ENCODE peak calls at places on chromosomes 4 and X, in seven cellular contexts. W is caudate nucleus; E is SK-N-DZ; I is EL; Z is tibial artery; T is stimulated activated CD8-positive, alpha-beta memory T cell treated with anti-CD3 and anti-CD28 coated beads, Interleukin-4, amount 100 ng/mL, for 4 hours; C is NCI-H1105. R is an unnamed sample.

GRCh38 chrX:110684653-110685052 is 111.0 kb downstream of the CHRDL1 start:
- DNase-seq in Z (no peak), T (no peak), E (no peak), W (no peak), I (no peak), C (no peak), R (no peak)

GRCh38 chr4:159105761-159106243 is 2.9 kb downstream of the RAPGEF2 start:
- DNase-seq in T (no peak), W (no peak), E (no peak), I (peak; percentile 63), C (no peak), Z (peak; percentile 33), R (no peak)

GRCh38 chrX:150989420-150989819 is 6.3 kb downstream of the HMGB3 start:
- DNase-seq in E (no peak), C (no peak), Z (no peak), W (no peak), I (no peak), T (no peak), R (no peak)

GRCh38 chrX:110317079-110317819 is 636 bp downstream of the AMMECR1 start:
- DNase-seq in I (peak; percentile 28), C (no peak), T (peak; percentile 2), W (no peak), Z (peak; percentile 21), E (peak; percentile 4), R (no peak)

GRCh38 chrX:14359316-14359715 is 170.0 kb upstream of the GLRA2 start:
- DNase-seq in T (no peak), C (no peak), W (no peak), Z (no peak), E (no peak), I (no peak), R (no peak)

GRCh38 chr4:141376769-141377168 is 156.1 kb downstream of the ZNF330 start:
- DNase-seq in I (no peak), T (no peak), E (no peak), Z (no peak), C (no peak), W (no peak), R (no peak)

GRCh38 chr4:72375050-72375736 is 193.8 kb downstream of the ADAMTS3 start:
- DNase-seq in I (peak; percentile 97), C (no peak), E (no peak), Z (no peak), T (no peak), W (no peak), R (no peak)

GRCh38 chr4:4610672-4611071 is 68.8 kb upstream of the STX18 start:
- DNase-seq in T (no peak), W (no peak), C (no peak), E (no peak), I (no peak), Z (no peak), R (no peak)

GRCh38 chrX:47802589-47802988 is 34.1 kb upstream of the ZNF81 start:
- DNase-seq in W (no peak), C (peak; percentile 0), E (no peak), Z (no peak), T (no peak), I (peak; percentile 2), R (peak; percentile 12)

GRCh38 chr4:40524642-40525041 is 105.0 kb downstream of the RBM47 start:
- DNase-seq in E (no peak), C (no peak), I (no peak), W (no peak), Z (no peak), T (no peak), R (no peak)

GRCh38 chr4:186852078-186852420 is 128.4 kb upstream of the FAT1 start:
- DNase-seq in E (no peak), T (no peak), I (no peak), C (no peak), Z (no peak), W (no peak), R (no peak)

GRCh38 chrX:104618106-104618895 is 52.3 kb downstream of the IL1RAPL2 start:
- DNase-seq in T (no peak), I (no peak), C (no peak), W (no peak), E (no peak), Z (no peak), R (no peak)

GRCh38 chrX:102959471-102959870 is 22.4 kb downstream of the RAB40AL start:
- DNase-seq in Z (no peak), W (no peak), C (no peak), T (no peak), I (peak; percentile 95), E (no peak), R (no peak)

GRCh38 chrX:107025538-107025937 is 25.5 kb upstream of the MORC4 start:
- DNase-seq in C (no peak), I (peak; percentile 14), T (no peak), Z (no peak), W (no peak), E (peak; percentile 18), R (peak; percentile 37)

GRCh38 chr4:152352645-152353116 is 183.2 kb downstream of the FBXW7 start:
- DNase-seq in E (peak; percentile 96), C (peak; percentile 87), I (peak; percentile 93), Z (peak; percentile 63), W (peak; percentile 1), T (no peak), R (peak; percentile 88)

GRCh38 chr4:3863841-3864734 is 97.9 kb downstream of the ADRA2C start:
- DNase-seq in T (no peak), E (no peak), I (no peak), W (no peak), Z (no peak), C (no peak), R (no peak)

GRCh38 chrX:71222929-71223328 is at the start of gene GJB1:
- DNase-seq in I (no peak), W (peak; percentile 3), C (no peak), T (no peak), E (no peak), Z (no peak), R (no peak)

GRCh38 chr4:123462007-123462406 is 65.4 kb downstream of the SPRY1 start:
- DNase-seq in C (no peak), E (no peak), W (no peak), T (no peak), Z (no peak), I (no peak), R (no peak)

GRCh38 chr4:38560763-38561558 is 103.0 kb upstream of the KLF3 start:
- DNase-seq in T (no peak), C (no peak), I (no peak), E (no peak), Z (no peak), W (no peak), R (no peak)

GRCh38 chr4:189784651-189785050 is 156.0 kb upstream of the FRG1 start:
- DNase-seq in I (no peak), Z (no peak), C (no peak), T (no peak), W (no peak), E (no peak), R (no peak)

GRCh38 chrX:139831689-139832456 is 101.0 kb downstream of the ATP11C start:
- DNase-seq in E (no peak), T (no peak), C (no peak), Z (peak; percentile 18), W (no peak), I (peak; percentile 69), R (no peak)

GRCh38 chrX:21131346-21131745 is 242.9 kb upstream of the CNKSR2 start:
- DNase-seq in W (no peak), C (no peak), Z (no peak), T (no peak), E (no peak), I (no peak), R (no peak)

GRCh38 chr4:121717680-121718237 is 21.0 kb upstream of the ANXA5 start:
- DNase-seq in Z (peak; percentile 26), T (no peak), E (no peak), W (no peak), I (no peak), C (no peak), R (no peak)

GRCh38 chrX:68895339-68896250 is 66.8 kb downstream of the EFNB1 start:
- DNase-seq in Z (peak; percentile 40), W (no peak), C (no peak), T (no peak), I (peak; percentile 4), E (no peak), R (peak; percentile 59)

R was measured in NCI-H2227 treated with DMSO at 0.1 percent for 48 hours.